ENCODE peak calls at places on chromosomes 7 and 10, in nine cellular contexts. Y is A549, C is endothelial cell of umbilical vein, Q is adrenal gland, I is body of pancreas, H is transverse colon, L is heart left ventricle, K is K562, A is uterus. F is an unnamed sample.
A peak's percentile ranks its signal among the peaks of the same experiment; 100 is the strongest.

GRCh38 chr10:92290076-92290836 is 622 bp downstream of the CPEB3 start:
- DNase-seq in Y (peak; percentile 38), C (peak; percentile 66), Q (peak; percentile 59), I (peak; percentile 76), H (peak; percentile 44), L (peak; percentile 37), K (peak; percentile 12), A (peak; percentile 45), F (peak; percentile 50)

GRCh38 chr7:52273685-52274610 is 761.5 kb upstream of the POM121L12 start:
- DNase-seq in Y (no peak), C (no peak), Q (no peak), I (no peak), H (no peak), L (no peak), K (no peak), A (no peak), F (no peak)

GRCh38 chr7:84085147-84085546 is 109.4 kb downstream of the SEMA3A start:
- DNase-seq in Y (no peak), C (peak; percentile 21), Q (no peak), I (no peak), H (no peak), L (no peak), K (no peak), A (no peak), F (no peak)

GRCh38 chr7:97480700-97481410 is 251.0 kb upstream of the TAC1 start:
- DNase-seq in Y (no peak), C (no peak), Q (no peak), I (no peak), H (no peak), L (no peak), K (no peak), A (no peak), F (no peak)

GRCh38 chr7:129494041-129494440 is 8.3 kb upstream of the SMKR1 start:
- DNase-seq in Y (no peak), C (no peak), Q (no peak), I (no peak), H (no peak), L (no peak), K (no peak), A (no peak), F (no peak)

GRCh38 chr7:44769381-44770209 is 20.9 kb downstream of the ZMIZ2 start:
- DNase-seq in Y (no peak), C (no peak), Q (peak; percentile 51), I (peak; percentile 56), H (peak; percentile 44), L (no peak), K (no peak), A (no peak), F (peak; percentile 59)

GRCh38 chr10:88389456-88389855 is 193.7 kb downstream of the RNLS start:
- DNase-seq in Y (no peak), C (peak; percentile 68), Q (peak; percentile 59), I (peak; percentile 68), H (peak; percentile 31), L (peak; percentile 16), K (no peak), A (peak; percentile 57), F (no peak)

GRCh38 chr7:11607676-11608075 is 224.3 kb downstream of the THSD7A start:
- DNase-seq in Y (no peak), C (peak; percentile 89), Q (no peak), I (peak; percentile 9), H (no peak), L (peak; percentile 36), K (no peak), A (peak; percentile 26), F (no peak)

GRCh38 chr10:131774618-131775443 is 126.0 kb upstream of the PPP2R2D start:
- DNase-seq in Y (no peak), C (no peak), Q (no peak), I (no peak), H (no peak), L (no peak), K (no peak), A (no peak), F (no peak)

GRCh38 chr10:91694170-91694794 is 61.4 kb upstream of the PPP1R3C start:
- DNase-seq in Y (peak; percentile 54), C (peak; percentile 48), Q (peak; percentile 55), I (peak; percentile 56), H (peak; percentile 13), L (no peak), K (peak; percentile 42), A (no peak), F (no peak)

GRCh38 chr10:21083861-21084260 is 186.8 kb upstream of the NEBL start:
- DNase-seq in Y (no peak), C (no peak), Q (no peak), I (no peak), H (no peak), L (no peak), K (no peak), A (no peak), F (no peak)

GRCh38 chr7:44045226-44046014 is 918 bp downstream of the DBNL start:
- DNase-seq in Y (no peak), C (no peak), Q (no peak), I (no peak), H (no peak), L (no peak), K (peak; percentile 16), A (no peak), F (no peak)

GRCh38 chr10:101569838-101570763 is 18.0 kb downstream of the POLL start:
- DNase-seq in Y (peak; percentile 88), C (peak; percentile 62), Q (peak; percentile 82), I (peak; percentile 80), H (peak; percentile 87), L (peak; percentile 71), K (peak; percentile 88), A (peak; percentile 64), F (peak; percentile 89)
- TF ChIP-seq POLR2A in Y (peak; percentile 26), C (no peak), Q (no peak), I (no peak), H (no peak), L (no peak), K (no peak), A (no peak), F (no peak)

GRCh38 chr7:105013283-105013817 is 655 bp upstream of the KMT2E start:
- DNase-seq in Y (peak; percentile 92), C (peak; percentile 94), Q (peak; percentile 97), I (peak; percentile 96), H (peak; percentile 93), L (peak; percentile 96), K (peak; percentile 93), A (peak; percentile 94), F (peak; percentile 77)
- TF ChIP-seq POLR2A in Y (peak; percentile 96), C (peak; percentile 21), Q (peak; percentile 97), I (peak; percentile 92), H (peak; percentile 99), L (peak; percentile 68), K (peak; percentile 100), A (peak; percentile 26), F (peak; percentile 91)

GRCh38 chr7:2526659-2527504 is 7.3 kb downstream of the LFNG start:
- DNase-seq in Y (no peak), C (no peak), Q (no peak), I (no peak), H (peak; percentile 56), L (no peak), K (no peak), A (no peak), F (no peak)

GRCh38 chr7:2530076-2530967 is 10.7 kb downstream of the LFNG start:
- DNase-seq in Y (no peak), C (no peak), Q (peak; percentile 51), I (peak; percentile 67), H (peak; percentile 55), L (peak; percentile 28), K (peak; percentile 78), A (peak; percentile 19), F (peak; percentile 93)

GRCh38 chr7:2527505-2528464 is 8.2 kb downstream of the LFNG start:
- DNase-seq in Y (peak; percentile 71), C (no peak), Q (peak; percentile 71), I (no peak), H (peak; percentile 66), L (no peak), K (peak; percentile 79), A (no peak), F (peak; percentile 98)

GRCh38 chr7:2528481-2529095 is 9.0 kb downstream of the LFNG start:
- DNase-seq in Y (no peak), C (no peak), Q (no peak), I (no peak), H (no peak), L (no peak), K (no peak), A (no peak), F (no peak)

GRCh38 chr7:2529161-2530075 is 9.8 kb downstream of the LFNG start:
- DNase-seq in Y (peak; percentile 59), C (peak; percentile 44), Q (peak; percentile 81), I (peak; percentile 79), H (peak; percentile 68), L (peak; percentile 74), K (no peak), A (peak; percentile 24), F (peak; percentile 99)
- TF ChIP-seq POLR2A in Y (no peak), C (no peak), Q (no peak), I (no peak), H (no peak), L (no peak), K (no peak), A (no peak), F (no peak)

GRCh38 chr7:99324559-99324958 is 1.1 kb upstream of the ARPC1A start:
- DNase-seq in Y (no peak), C (no peak), Q (no peak), I (no peak), H (no peak), L (no peak), K (no peak), A (no peak), F (no peak)

GRCh38 chr7:99326408-99326782 is 697 bp downstream of the ARPC1A start:
- DNase-seq in Y (no peak), C (no peak), Q (no peak), I (no peak), H (no peak), L (no peak), K (no peak), A (no peak), F (no peak)

GRCh38 chr7:99324966-99325596 is 617 bp upstream of the ARPC1A start:
- DNase-seq in Y (no peak), C (no peak), Q (no peak), I (no peak), H (no peak), L (no peak), K (no peak), A (no peak), F (no peak)

GRCh38 chr7:99331002-99331401 is 5.3 kb downstream of the ARPC1A start:
- DNase-seq in Y (no peak), C (no peak), Q (no peak), I (no peak), H (no peak), L (no peak), K (no peak), A (no peak), F (no peak)

DNA sequence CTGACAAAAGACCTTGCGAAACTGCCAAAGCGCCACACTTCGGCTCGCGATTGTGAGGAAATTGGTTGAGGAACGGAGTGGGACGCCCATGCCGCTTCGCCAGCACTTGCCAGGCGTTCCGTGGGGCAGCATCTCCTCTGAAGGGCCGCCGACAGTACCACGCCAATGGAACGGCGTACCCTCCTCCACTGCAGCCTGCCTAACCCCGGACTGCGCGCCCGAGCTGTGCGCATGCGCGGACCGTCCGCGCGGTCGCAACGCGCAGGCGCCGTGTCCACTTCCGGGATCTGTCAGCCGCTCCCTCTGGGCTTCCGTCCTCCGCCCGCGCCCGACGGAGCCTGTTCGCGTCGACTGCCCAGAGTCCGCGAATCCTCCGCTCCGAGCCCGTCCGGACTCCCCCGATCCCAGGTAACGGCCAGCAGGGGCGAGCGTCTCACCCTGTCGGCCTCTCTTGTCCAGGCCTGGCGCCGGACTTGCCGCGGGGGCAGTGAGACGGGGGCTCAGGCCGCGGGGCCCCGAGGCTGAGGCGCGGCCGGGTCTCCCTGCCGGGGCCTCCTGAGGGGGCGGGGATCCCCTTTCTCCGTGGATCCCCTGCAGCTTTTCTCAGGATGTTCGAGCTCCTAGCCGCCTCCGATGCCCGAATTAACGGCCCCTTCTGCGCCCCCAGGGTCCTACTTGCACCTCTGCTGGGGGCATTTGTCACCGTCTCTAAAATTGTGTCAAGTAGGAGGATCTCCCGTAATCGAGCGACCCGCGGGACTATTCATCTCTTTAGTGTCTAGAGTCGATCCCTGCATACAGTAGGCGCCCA is at the start of gene ARPC1A:
- DNase-seq in Y (peak; percentile 91), C (peak; percentile 97), Q (peak; percentile 94), I (peak; percentile 93), H (peak; percentile 94), L (peak; percentile 91), K (peak; percentile 100), A (peak; percentile 86), F (peak; percentile 94)
- TF ChIP-seq POLR2A in Y (peak; percentile 98), C (peak; percentile 98), Q (peak; percentile 32), I (peak; percentile 52), H (peak; percentile 89), L (peak; percentile 80), K (peak; percentile 97), A (peak; percentile 76), F (peak; percentile 97)

F was measured in H54.